ENCODE peak calls at places on chromosomes 5 and 9, in seven cellular contexts. E is Panc1, H is AG09309, O is lower lobe of right lung, I is Caco-2, S is breast epithelium, Z is heart left ventricle. P is an unnamed sample.
A peak's percentile ranks its signal among the peaks of the same experiment; 100 is the strongest.

GRCh38 chr5:151949909-151950308 is 25.3 kb upstream of the GLRA1 start:
- DNase-seq in E (no peak), H (no peak), O (no peak), I (no peak), S (no peak), Z (no peak), P (no peak)

GRCh38 chr5:180370861-180371641 is 17.9 kb upstream of the GFPT2 start:
- DNase-seq in E (no peak), H (no peak), O (no peak), I (no peak), S (no peak), Z (peak; percentile 47), P (no peak)

GRCh38 chr9:123414921-123415592 is 59.1 kb downstream of the CRB2 start:
- DNase-seq in E (no peak), H (no peak), O (no peak), I (no peak), S (no peak), Z (no peak), P (peak; percentile 8)

GRCh38 chr9:2465921-2466460 is 155.6 kb upstream of the VLDLR start:
- DNase-seq in E (no peak), H (no peak), O (no peak), I (peak; percentile 39), S (no peak), Z (no peak), P (no peak)

GRCh38 chr9:93501406-93501805 is 48.0 kb upstream of the FAM120AOS start:
- DNase-seq in E (no peak), H (no peak), O (no peak), I (no peak), S (no peak), Z (no peak), P (no peak)

GRCh38 chr5:59725393-59725768 is 168.1 kb downstream of the PDE4D start:
- DNase-seq in E (no peak), H (no peak), O (no peak), I (no peak), S (no peak), Z (no peak), P (no peak)

GRCh38 chr5:122463221-122463620 is 151.2 kb downstream of the SNCAIP start:
- DNase-seq in E (no peak), H (peak; percentile 93), O (no peak), I (no peak), S (no peak), Z (no peak), P (no peak)

GRCh38 chr5:139678751-139679750 is 30.9 kb downstream of the CXXC5 start:
- DNase-seq in E (no peak), H (no peak), O (no peak), I (no peak), S (no peak), Z (no peak), P (no peak)

GRCh38 chr5:109844148-109844547 is 154.4 kb downstream of the MAN2A1 start:
- DNase-seq in E (no peak), H (no peak), O (no peak), I (no peak), S (no peak), Z (no peak), P (no peak)

GRCh38 chr9:109113239-109113638 is 6.5 kb downstream of the TMEM245 start:
- DNase-seq in E (no peak), H (no peak), O (no peak), I (no peak), S (no peak), Z (no peak), P (no peak)

GRCh38 chr9:6549106-6549505 is 96.4 kb downstream of the GLDC start:
- DNase-seq in E (no peak), H (no peak), O (no peak), I (no peak), S (no peak), Z (no peak), P (no peak)

GRCh38 chr5:89090021-89090420 is 207.0 kb upstream of the MEF2C start:
- DNase-seq in E (no peak), H (no peak), O (no peak), I (no peak), S (no peak), Z (no peak), P (no peak)

GRCh38 chr5:34480810-34481528 is 175.2 kb upstream of the RAI14 start:
- DNase-seq in E (no peak), H (no peak), O (no peak), I (no peak), S (no peak), Z (no peak), P (no peak)

DNA sequence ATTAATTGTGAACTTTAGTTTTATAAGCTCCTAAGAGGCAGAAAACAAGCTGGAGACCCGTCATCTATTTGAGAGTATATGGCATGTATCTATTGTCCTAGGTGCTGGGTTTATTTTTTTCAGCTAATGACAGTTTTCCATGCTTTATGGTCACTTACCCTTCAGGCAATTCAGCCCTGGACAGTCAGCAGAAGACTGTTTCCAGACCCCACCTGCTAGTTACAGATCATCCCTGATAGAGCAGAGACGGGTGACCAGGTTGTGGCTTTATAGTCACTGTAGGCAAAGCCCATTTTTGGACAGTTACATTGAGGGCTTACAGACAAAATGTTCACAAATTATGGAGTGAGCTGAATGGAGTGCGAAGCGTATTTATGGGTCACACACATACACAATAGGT is 1227.5 kb downstream of the FOXD4L5 start:
- DNase-seq in E (no peak), H (no peak), O (no peak), I (no peak), S (no peak), Z (no peak), P (no peak)
- TF ChIP-seq CTCF in E (no peak), H (no peak), O (no peak), I (no peak), S (no peak), Z (no peak), P (no peak)

GRCh38 chr5:6631441-6631840 is 1.4 kb downstream of the NSUN2 start:
- DNase-seq in E (no peak), H (no peak), O (no peak), I (no peak), S (no peak), Z (no peak), P (no peak)

GRCh38 chr5:6633469-6634326 is 458 bp downstream of the SRD5A1 start:
- DNase-seq in E (no peak), H (no peak), O (no peak), I (no peak), S (no peak), Z (peak; percentile 40), P (peak; percentile 57)

GRCh38 chr5:6632931-6633468 is at the start of the genes NSUN2 and SRD5A1:
- DNase-seq in E (peak; percentile 85), H (peak; percentile 61), O (peak; percentile 94), I (peak; percentile 89), S (peak; percentile 87), Z (peak; percentile 92), P (peak; percentile 96)

GRCh38 chr5:6634327-6634713 is 1.1 kb downstream of the SRD5A1 start:
- DNase-seq in E (no peak), H (no peak), O (no peak), I (no peak), S (no peak), Z (no peak), P (no peak)

GRCh38 chr5:6632324-6632930 is 417 bp downstream of the NSUN2 start:
- DNase-seq in E (no peak), H (no peak), O (no peak), I (peak; percentile 39), S (no peak), Z (no peak), P (peak; percentile 34)
- TF ChIP-seq CTCF in E (no peak), H (peak; percentile 13), O (no peak), I (peak; percentile 17), S (no peak), Z (no peak), P (no peak)

DNA sequence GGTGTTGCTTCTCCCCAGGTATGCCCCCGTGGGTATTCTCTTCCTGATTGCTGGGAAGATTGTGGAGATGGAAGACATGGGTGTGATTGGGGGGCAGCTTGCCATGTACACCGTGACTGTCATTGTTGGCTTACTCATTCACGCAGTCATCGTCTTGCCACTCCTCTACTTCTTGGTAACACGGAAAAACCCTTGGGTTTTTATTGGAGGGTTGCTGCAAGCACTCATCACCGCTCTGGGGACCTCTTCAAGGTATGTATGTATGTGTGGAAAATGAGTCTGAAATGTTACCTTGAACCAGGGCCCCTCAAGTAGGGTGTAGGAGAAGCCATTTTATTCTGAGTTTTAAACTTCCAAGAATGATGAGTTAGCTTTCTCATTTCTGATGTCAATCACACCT is 73.2 kb downstream of the SLC1A3 start:
- DNase-seq in E (no peak), H (no peak), O (no peak), I (no peak), S (no peak), Z (no peak), P (no peak)
- TF ChIP-seq CTCF in E (no peak), H (no peak), O (no peak), I (no peak), S (no peak), Z (no peak), P (no peak)

DNA sequence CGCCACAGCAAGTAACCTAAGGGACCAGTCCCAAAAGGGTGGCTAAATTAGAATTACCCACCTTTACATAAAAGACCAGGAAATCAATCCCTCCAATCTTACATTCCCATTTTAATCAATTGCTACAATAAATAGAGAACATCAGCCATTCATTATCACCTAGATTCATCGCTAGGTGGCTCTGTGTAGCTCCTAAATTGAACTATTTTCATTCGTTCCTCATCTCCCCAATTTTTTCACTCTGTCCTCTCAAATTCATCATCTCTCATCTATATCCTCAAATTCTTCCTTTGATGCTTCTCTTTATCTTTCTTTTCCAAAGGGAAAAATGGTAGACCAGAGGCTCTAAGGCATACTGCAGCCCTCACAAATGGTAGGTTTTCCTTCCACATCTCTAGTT is 108.2 kb upstream of the TNC start:
- DNase-seq in E (no peak), H (no peak), O (no peak), I (no peak), S (no peak), Z (no peak), P (no peak)
- TF ChIP-seq CTCF in E (no peak), H (no peak), O (no peak), I (no peak), S (no peak), Z (no peak), P (no peak)

DNA sequence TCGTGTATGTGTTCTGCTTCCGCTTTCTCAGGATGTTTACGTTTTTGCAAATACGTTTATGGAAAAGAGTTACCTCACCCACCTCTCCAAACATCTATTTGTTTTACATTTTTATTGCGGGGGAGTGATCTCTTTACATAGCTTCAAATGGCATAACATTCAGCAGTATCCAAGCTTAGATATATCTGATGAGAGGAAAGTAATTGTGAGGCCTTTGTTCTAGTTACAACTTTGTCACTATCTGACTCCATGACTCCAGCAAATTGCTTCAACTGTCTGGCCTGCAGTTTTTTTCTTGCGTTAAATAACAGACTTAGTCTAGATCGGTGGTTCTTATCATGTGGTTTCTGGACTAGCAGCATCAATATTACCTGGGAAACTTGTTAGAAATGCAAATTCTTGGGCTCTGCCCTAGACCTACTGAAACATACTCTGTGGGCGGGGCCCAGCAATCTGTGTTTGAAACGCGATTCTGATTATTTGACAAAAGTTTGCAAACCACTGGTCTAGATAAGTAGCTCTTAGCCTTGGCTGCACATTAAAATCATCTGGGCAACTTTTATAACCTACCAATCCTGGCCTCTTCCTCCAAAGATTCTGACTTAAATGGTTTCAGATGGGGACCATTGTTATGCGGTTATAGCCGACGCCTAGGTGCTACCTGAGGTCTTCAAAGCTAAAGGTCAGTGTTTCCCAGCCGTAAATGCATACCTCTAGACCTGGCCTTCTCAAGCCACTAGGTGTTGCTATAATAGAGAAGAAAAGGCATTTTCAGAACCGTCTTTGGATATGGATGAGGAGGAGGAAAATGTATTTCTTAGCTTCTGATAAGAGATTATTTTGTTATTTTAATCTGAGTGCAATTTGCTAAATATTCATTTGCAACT is 73.9 kb downstream of the C9orf85 start:
- DNase-seq in E (no peak), H (no peak), O (no peak), I (no peak), S (no peak), Z (no peak), P (no peak)
- TF ChIP-seq CTCF in E (peak; percentile 38), H (no peak), O (no peak), I (no peak), S (no peak), Z (no peak), P (no peak)